ENCODE peak calls at places on chromosomes 13 and 19, in six cellular contexts. S, X, P, U, N and C are unnamed samples.

GRCh38 chr13:44191504-44192171 is 182.0 kb upstream of the SERP2 start:
- DNase-seq in X (peak), P (peak), N (no peak), U (peak), S (peak), C (peak)

GRCh38 chr19:7101498-7102253 is 32.2 kb downstream of the ZNF557 start:
- DNase-seq in N (no peak), S (no peak), P (no peak), X (no peak), U (no peak), C (no peak)

GRCh38 chr19:33468361-33469170 is 53.0 kb downstream of the PEPD start:
- DNase-seq in X (peak), S (peak), P (no peak), U (peak), N (no peak), C (peak)

GRCh38 chr19:39053276-39054090 is 21.1 kb upstream of the FBXO27 start:
- DNase-seq in N (no peak), S (no peak), X (no peak), P (no peak), U (no peak), C (no peak)

GRCh38 chr19:33235269-33235995 is 9.8 kb upstream of the SLC7A10 start:
- DNase-seq in S (peak), N (peak), U (peak), P (peak), X (peak), C (peak)

GRCh38 chr13:111967572-111968201 is 99.3 kb upstream of the SOX1 start:
- DNase-seq in N (no peak), P (no peak), S (no peak), U (no peak), X (no peak), C (no peak)

GRCh38 chr13:75704194-75704941 is 68.2 kb downstream of the LMO7 start:
- DNase-seq in P (no peak), N (no peak), X (no peak), U (peak), S (no peak), C (peak)

GRCh38 chr13:111114362-111115050 is 604 bp upstream of the ARHGEF7 start:
- DNase-seq in P (peak), X (peak), U (peak), S (peak), N (no peak), C (peak)

GRCh38 chr13:78190296-78190695 is 271.7 kb upstream of the EDNRB start:
- DNase-seq in P (no peak), N (no peak), U (no peak), X (peak), S (no peak), C (peak)

GRCh38 chr13:41188584-41188983 is 5.8 kb downstream of the KBTBD7 start:
- DNase-seq in U (peak), S (no peak), P (no peak), X (no peak), N (no peak), C (peak)

GRCh38 chr19:54480048-54480447 is 7.0 kb upstream of the CDC42EP5 start:
- DNase-seq in S (no peak), U (no peak), X (no peak), P (no peak), N (no peak), C (no peak)

GRCh38 chr19:13850910-13851753 is 25.8 kb upstream of the NANOS3 start:
- DNase-seq in X (peak), N (no peak), P (no peak), U (peak), S (peak), C (peak)

GRCh38 chr19:51372649-51373504 is at the start of gene NKG7:
- DNase-seq in X (no peak), S (no peak), N (no peak), U (no peak), P (no peak), C (no peak)

GRCh38 chr13:35927554-35927953 is 203.6 kb downstream of the DCLK1 start:
- DNase-seq in P (no peak), X (peak), N (no peak), U (peak), S (no peak), C (peak)

GRCh38 chr13:39370554-39370953 is 232.4 kb downstream of the LHFPL6 start:
- DNase-seq in P (no peak), U (peak), S (no peak), N (no peak), X (no peak), C (peak)

GRCh38 chr19:14440049-14440448 is 6.9 kb downstream of the PKN1 start:
- DNase-seq in S (no peak), N (no peak), P (no peak), U (no peak), X (no peak), C (no peak)

GRCh38 chr13:34911159-34911558 is 30.9 kb upstream of the NBEA start:
- DNase-seq in X (no peak), U (no peak), P (no peak), S (no peak), N (no peak), C (no peak)

GRCh38 chr13:107104631-107105030 is 536.7 kb upstream of the ARGLU1 start:
- DNase-seq in P (no peak), S (no peak), X (no peak), U (no peak), N (no peak), C (peak)

DNA sequence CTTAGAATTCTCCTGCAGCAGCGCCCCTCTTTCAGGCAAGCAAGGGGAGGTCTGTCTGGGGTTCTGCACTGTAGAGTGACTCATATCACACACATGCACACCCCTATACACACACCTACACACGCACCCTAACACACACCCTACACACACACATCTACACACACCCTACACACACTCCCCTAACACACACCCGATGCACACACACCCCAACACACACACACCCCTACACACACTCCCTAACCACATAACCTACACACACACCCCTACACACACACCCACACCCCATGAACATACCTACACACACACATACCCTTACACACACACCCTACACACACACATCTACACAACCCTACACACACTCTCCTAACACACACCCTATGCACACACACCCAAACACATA is 493.2 kb downstream of the IRS2 start:
- DNase-seq in X (no peak), S (no peak), N (no peak), P (no peak), U (no peak), C (no peak)
- H2BK15ac ChIP-seq in X (no peak), S (no peak), N (no peak), P (no peak), U (no peak), C (peak)

GRCh38 chr13:105406551-105406950 is 1128.9 kb downstream of the EFNB2 start:
- DNase-seq in U (no peak), N (no peak), S (no peak), P (no peak), X (no peak), C (no peak)

GRCh38 chr13:105414639-105415038 is 1120.8 kb downstream of the EFNB2 start:
- DNase-seq in N (no peak), S (no peak), U (no peak), P (no peak), X (no peak), C (no peak)

GRCh38 chr13:105410602-105411001 is 1124.9 kb downstream of the EFNB2 start:
- DNase-seq in P (peak), N (peak), U (peak), X (peak), S (peak), C (peak)

GRCh38 chr13:105412171-105412570 is 1123.3 kb downstream of the EFNB2 start:
- DNase-seq in U (no peak), X (no peak), N (no peak), P (no peak), S (no peak), C (no peak)
- H2BK15ac ChIP-seq in U (no peak), X (no peak), N (no peak), P (no peak), S (no peak), C (no peak)

DNA sequence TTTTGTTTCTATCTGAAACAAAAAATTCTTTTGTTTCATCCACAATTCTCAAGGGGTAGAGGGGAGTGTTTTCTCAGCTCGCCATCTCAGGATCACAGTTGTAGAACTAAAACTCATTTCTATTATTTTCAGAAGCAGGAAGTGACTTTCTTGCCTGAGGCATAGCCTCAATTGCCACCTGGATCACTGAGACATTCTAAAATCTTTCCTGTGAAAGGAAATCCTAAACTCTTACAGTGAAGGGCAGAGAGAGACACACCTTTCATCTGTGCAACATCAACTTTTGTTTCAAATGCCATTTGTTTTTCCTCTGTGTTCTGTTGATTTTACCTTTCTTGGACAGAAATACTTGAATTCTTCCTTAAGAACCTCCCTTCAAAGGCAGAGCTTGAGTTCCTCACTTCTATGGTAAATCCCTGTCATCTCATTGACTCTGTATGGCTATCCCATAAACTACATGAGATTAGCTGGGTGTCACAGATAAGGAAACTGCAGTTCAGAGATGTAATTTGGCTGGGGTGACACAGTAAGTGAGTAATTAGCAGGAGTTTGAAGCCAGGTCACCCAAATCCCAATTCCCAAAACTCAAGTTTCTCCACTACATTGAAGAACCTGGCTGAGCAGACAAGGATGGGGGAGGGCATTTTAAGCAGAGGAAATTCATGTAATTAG is 224.4 kb upstream of the HTR2A start:
- DNase-seq in N (no peak), X (peak), P (no peak), U (no peak), S (no peak), C (no peak)
- H2BK15ac ChIP-seq in N (no peak), X (no peak), P (no peak), U (no peak), S (no peak), C (peak)

GRCh38 chr19:57655443-57655842 is 13.3 kb upstream of the ZSCAN4 start:
- DNase-seq in P (no peak), X (no peak), S (no peak), N (no peak), U (no peak), C (no peak)

GRCh38 chr19:57656346-57656745 is 12.4 kb upstream of the ZSCAN4 start:
- DNase-seq in S (no peak), N (no peak), X (no peak), P (no peak), U (no peak), C (no peak)

GRCh38 chr19:57648336-57649003 is 15.5 kb downstream of the ZNF211 start:
- DNase-seq in S (no peak), X (no peak), P (no peak), N (no peak), U (no peak), C (no peak)

GRCh38 chr19:57653689-57654088 is 15.0 kb upstream of the ZSCAN4 start:
- DNase-seq in X (no peak), N (no peak), P (no peak), S (no peak), U (no peak), C (no peak)

DNA sequence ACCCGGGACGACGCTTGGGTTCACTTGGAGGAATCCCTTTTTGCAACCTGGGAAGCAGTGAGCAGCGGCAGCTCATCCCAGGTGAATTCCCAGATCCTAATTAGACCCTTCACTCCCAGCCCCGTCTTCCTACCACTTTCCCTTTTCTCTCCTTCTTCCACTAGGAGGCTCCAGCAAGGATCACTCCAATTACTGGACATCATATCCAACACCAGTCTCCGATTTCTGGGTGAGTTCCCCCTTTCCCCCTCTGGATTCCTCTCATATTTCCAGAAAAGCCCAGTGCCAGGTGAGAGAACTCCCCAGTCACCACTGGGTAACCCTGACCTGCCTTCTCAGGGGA is 17.1 kb upstream of the ZSCAN4 start:
- DNase-seq in X (no peak), P (no peak), N (no peak), U (no peak), S (no peak), C (no peak)
- H2BK15ac ChIP-seq in X (no peak), P (no peak), N (no peak), U (no peak), S (no peak), C (no peak)